ENCODE peak calls at places on chromosome 9, in four cellular contexts. A is GM13977, X is pancreas, T is PC-9. G is an unnamed sample.

GRCh38 chr9:114538241-114538640 is 33.0 kb upstream of the WHRN start:
- DNase-seq in T (no peak), A (peak), X (no peak), G (peak)

GRCh38 chr9:4764033-4764432 is 23.0 kb upstream of the AK3 start:
- DNase-seq in T (no peak), X (no peak), A (no peak), G (no peak)

GRCh38 chr9:18718393-18718792 is 244.4 kb downstream of the ADAMTSL1 start:
- DNase-seq in T (no peak), X (no peak), A (no peak), G (no peak)

GRCh38 chr9:95315108-95315746 is 2.3 kb downstream of the FANCC start:
- DNase-seq in X (no peak), T (no peak), A (no peak), G (no peak)

GRCh38 chr9:81570083-81570482 is 119.3 kb downstream of the TLE1 start:
- DNase-seq in T (no peak), X (no peak), A (no peak), G (no peak)

GRCh38 chr9:81390802-81391456 is 298.4 kb downstream of the TLE1 start:
- DNase-seq in X (no peak), T (peak), A (no peak), G (no peak)

GRCh38 chr9:123090198-123090896 is 56.9 kb downstream of the GPR21 start:
- DNase-seq in T (no peak), X (no peak), A (no peak), G (no peak)

GRCh38 chr9:116998305-116998704 is 311.2 kb downstream of the TRIM32 start:
- DNase-seq in T (no peak), X (no peak), A (peak), G (no peak)

GRCh38 chr9:36101916-36102741 is 34.4 kb upstream of the GLIPR2 start:
- DNase-seq in A (no peak), X (no peak), T (peak), G (no peak)

GRCh38 chr9:127720031-127720864 is 4.4 kb downstream of the TTC16 start:
- DNase-seq in X (no peak), A (no peak), T (no peak), G (peak)

GRCh38 chr9:113568481-113569321 is 105.2 kb downstream of the RGS3 start:
- DNase-seq in A (no peak), T (no peak), X (peak), G (no peak)

GRCh38 chr9:16664211-16664610 is 206.3 kb downstream of the BNC2 start:
- DNase-seq in T (no peak), X (no peak), A (no peak), G (no peak)

GRCh38 chr9:35798658-35799366 is 7.4 kb downstream of the NPR2 start:
- DNase-seq in T (no peak), X (no peak), A (no peak), G (peak)

GRCh38 chr9:74577956-74578355 is 80.8 kb downstream of the RORB start:
- DNase-seq in A (no peak), T (no peak), X (no peak), G (no peak)
- TF ChIP-seq CTCF in A (peak), T (no peak), X (no peak), G (peak)

DNA sequence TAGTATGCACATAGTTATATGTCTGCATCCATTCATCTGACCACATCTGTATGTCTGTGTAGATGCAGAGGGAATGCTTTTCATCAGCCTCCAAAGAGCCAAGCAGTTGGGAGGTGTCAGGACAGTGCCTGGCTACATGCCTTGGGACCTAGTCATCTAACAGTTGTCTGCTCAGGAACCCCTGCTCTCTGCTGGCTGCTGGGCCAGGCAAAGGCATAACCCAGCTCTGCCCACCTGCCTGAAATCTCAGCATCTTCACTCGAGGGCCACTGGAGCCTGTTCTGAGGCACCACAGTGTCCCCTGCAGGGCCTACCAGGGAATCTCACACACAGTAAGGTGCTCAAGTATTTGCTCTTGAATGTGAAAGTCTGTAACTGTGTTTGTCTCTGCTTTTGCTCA is 3.7 kb downstream of the C9orf50 start:
- DNase-seq in X (no peak), T (peak), A (no peak), G (peak)
- TF ChIP-seq CTCF in X (no peak), T (peak), A (peak), G (peak)

DNA sequence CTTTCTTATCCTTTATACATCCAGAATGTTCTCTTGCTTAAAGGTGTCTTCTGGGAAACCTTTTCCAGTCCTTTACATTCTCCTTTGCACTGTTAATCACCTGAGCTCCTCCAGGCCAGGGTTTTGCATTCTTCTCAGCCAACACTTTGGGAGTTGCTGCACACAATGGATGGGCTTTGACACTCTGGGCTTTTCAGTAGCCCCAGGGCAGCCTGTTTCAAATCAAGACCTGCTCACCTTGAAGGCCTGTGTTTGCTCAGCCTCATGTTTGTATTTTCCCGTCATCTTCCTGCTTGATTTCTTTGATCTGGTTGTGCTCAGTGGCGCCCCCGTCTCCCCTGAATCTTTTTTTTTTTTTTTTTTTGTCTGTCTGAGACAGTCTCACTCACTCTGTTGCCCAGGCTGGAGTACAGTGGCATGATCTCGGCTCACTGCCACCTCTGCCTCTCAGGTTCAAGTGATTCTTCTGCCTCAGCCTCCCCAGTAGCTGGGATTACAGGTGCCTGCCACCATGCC is 41.0 kb downstream of the DMRT1 start:
- DNase-seq in X (no peak), A (no peak), T (no peak), G (peak)
- TF ChIP-seq CTCF in X (no peak), A (no peak), T (no peak), G (no peak)

GRCh38 chr9:126014726-126015125 is 267.6 kb downstream of the PBX3 start:
- DNase-seq in T (no peak), A (no peak), X (no peak), G (no peak)

GRCh38 chr9:126009047-126009446 is 261.9 kb downstream of the PBX3 start:
- DNase-seq in A (no peak), T (no peak), X (no peak), G (peak)
- TF ChIP-seq CTCF in A (peak), T (peak), X (no peak), G (no peak)

GRCh38 chr9:130893250-130894101 is 3.1 kb downstream of the QRFP start:
- DNase-seq in T (no peak), A (no peak), X (no peak), G (no peak)
- TF ChIP-seq CTCF in T (peak), A (no peak), X (no peak), G (no peak)

GRCh38 chr9:134640491-134641172 is 971 bp upstream of the COL5A1 start:
- DNase-seq in X (no peak), A (no peak), T (no peak), G (no peak)

GRCh38 chr9:134643306-134643705 is 1.7 kb downstream of the COL5A1 start:
- DNase-seq in X (no peak), A (no peak), T (no peak), G (no peak)

GRCh38 chr9:134641173-134641985 is at the start of gene COL5A1:
- DNase-seq in T (peak), A (peak), X (peak), G (peak)

GRCh38 chr9:134641989-134642384 is 384 bp downstream of the COL5A1 start:
- DNase-seq in X (no peak), T (no peak), A (no peak), G (no peak)

DNA sequence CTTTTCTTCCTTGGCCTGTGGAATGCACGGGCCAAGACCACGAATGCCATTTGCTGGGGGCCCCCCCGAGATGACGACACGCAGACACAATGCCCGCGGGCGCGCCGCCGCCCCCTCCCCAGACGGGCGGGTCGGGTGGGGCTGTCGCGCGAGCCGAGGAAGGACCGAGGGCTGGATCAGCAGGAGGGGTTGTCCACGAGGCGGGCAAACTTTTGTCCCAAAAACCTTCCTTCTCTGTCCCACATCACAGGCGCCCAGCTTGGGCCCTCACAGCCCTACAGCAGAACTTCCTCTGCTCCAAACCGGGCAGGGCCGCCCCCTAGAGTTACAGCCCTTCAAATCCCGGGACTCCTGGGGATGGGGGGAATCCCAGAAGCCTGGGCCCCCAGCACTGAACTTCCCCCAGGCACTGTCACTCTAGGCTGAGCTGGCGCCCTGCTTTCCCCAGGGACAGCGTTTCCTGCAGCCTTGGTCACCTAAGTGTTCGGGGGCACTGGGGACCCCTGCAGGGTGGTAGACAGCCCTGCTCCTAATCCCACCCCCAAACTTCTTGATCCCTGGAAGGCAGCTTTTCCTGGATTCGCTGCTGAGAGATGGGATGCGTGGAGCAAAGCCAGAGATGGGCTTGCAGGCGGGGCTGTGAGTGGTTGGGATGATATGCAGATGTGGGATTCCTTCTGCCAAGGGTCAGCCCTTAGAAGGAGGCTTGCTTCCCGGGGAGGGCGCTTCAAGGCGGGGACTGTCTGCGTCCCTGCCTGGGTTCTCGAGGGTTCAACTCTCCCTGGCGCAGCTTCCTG is 980 bp downstream of the COL5A1 start:
- DNase-seq in A (peak), X (no peak), T (peak), G (no peak)
- TF ChIP-seq CTCF in A (no peak), X (no peak), T (no peak), G (no peak)

GRCh38 chr9:84780385-84780784 is 110.9 kb downstream of the NTRK2 start:
- DNase-seq in T (no peak), X (no peak), A (no peak), G (no peak)

GRCh38 chr9:84779892-84780291 is 110.4 kb downstream of the NTRK2 start:
- DNase-seq in A (no peak), T (no peak), X (no peak), G (no peak)

GRCh38 chr9:84778537-84778936 is 109.0 kb downstream of the NTRK2 start:
- DNase-seq in A (no peak), X (no peak), T (no peak), G (no peak)

GRCh38 chr9:84782228-84782866 is 112.8 kb downstream of the NTRK2 start:
- DNase-seq in A (no peak), X (no peak), T (no peak), G (no peak)

GRCh38 chr9:84781431-84781830 is 111.9 kb downstream of the NTRK2 start:
- DNase-seq in A (peak), T (no peak), X (no peak), G (peak)
- TF ChIP-seq CTCF in A (peak), T (peak), X (no peak), G (peak)

DNA sequence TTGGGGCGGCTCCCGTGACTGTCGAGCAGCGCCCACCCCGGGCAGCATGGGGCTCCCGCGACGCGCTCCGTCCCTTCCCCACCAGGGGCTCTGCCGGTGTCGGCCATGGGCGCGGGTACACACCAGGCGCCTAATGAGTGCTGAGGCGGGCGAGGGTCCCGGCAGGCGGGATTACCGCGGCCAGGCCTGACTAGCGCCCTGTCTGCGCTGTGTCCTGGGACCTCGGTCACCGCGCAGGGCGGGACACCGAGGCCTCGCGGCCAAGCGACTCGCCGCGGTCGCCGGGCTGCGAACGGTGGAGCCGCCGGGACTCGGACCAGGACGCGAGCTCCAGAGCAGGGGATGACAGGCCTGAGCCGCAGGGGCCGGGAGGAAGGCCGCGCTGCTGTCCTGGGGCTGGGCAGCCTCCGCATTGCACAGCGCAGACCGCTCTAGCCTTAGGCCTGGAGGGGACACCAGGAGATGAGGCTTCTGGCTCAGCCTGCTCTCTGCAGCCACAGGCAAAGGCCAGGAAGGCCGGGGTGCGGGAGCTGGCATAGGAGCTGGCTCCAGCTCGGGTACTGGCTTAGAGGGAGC is 14.1 kb downstream of the LCN10 start:
- DNase-seq in A (peak), X (peak), T (peak), G (no peak)
- TF ChIP-seq CTCF in A (no peak), X (no peak), T (no peak), G (no peak)

DNA sequence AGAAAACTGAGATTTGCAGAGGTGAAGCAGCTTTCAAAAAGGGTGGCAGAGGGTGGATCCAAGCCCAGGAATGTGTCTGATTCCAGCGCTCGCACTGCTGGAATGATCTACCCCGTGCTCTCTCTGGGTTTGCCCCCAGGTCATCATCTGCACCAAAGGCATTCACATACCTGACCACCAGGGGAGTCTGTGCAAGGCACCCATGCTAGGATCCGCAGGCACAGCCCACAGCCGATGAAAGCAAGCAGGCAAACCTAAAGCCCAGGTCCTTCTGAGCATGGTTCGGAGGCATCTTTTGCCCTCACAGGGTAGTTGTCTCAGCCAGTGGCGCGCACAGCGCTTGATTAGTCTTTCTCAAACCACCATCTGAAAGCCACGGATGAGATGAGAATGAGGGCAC is 56.6 kb downstream of the TEK start:
- DNase-seq in X (no peak), A (no peak), T (no peak), G (no peak)
- TF ChIP-seq CTCF in X (no peak), A (no peak), T (no peak), G (no peak)

GRCh38 chr9:106717686-106718085 is 145.3 kb upstream of the ZNF462 start:
- DNase-seq in X (no peak), A (no peak), T (peak), G (no peak)
- TF ChIP-seq CTCF in X (no peak), A (no peak), T (peak), G (no peak)

G was measured in activated CD8-positive, alpha-beta T cell treated with anti-CD3 and anti-CD28 coated beads for 36 hours.